ENCODE peak calls at places on chromosomes 2 and 18, in ten cellular contexts. K is lower lobe of right lung, P is fibroblast of pulmonary artery, J is choroid plexus epithelial cell, Z is right lobe of liver, V is H9, I is AG04450, N is spleen, C is IMR-90, B is K562. Y is an unnamed sample.
A peak's percentile ranks its signal among the peaks of the same experiment; 100 is the strongest.

GRCh38 chr2:214934006-214934405 is 124.5 kb upstream of the BARD1 start:
- DNase-seq in K (no peak), P (no peak), J (peak; percentile 79), Z (no peak), V (no peak), I (no peak), N (no peak), C (no peak), B (no peak), Y (no peak)

GRCh38 chr2:121287146-121287798 is 2.3 kb upstream of the TFCP2L1 start:
- DNase-seq in K (peak; percentile 64), P (no peak), J (no peak), Z (no peak), V (no peak), I (no peak), N (no peak), C (no peak), B (no peak), Y (no peak)

GRCh38 chr18:73087291-73087977 is 219.6 kb upstream of the NETO1 start:
- DNase-seq in K (no peak), P (no peak), J (no peak), Z (no peak), V (no peak), I (no peak), N (no peak), C (no peak), B (no peak), Y (no peak)

GRCh38 chr2:37829202-37829601 is 95.9 kb upstream of the RMDN2 start:
- DNase-seq in K (peak; percentile 76), P (peak; percentile 97), J (peak; percentile 96), Z (no peak), V (no peak), I (peak; percentile 90), N (peak; percentile 79), C (peak; percentile 98), B (no peak), Y (no peak)

GRCh38 chr18:10453885-10454772 is at the start of gene APCDD1:
- DNase-seq in K (peak; percentile 80), P (no peak), J (no peak), Z (peak; percentile 50), V (peak; percentile 85), I (no peak), N (no peak), C (no peak), B (no peak), Y (no peak)

GRCh38 chr2:191226196-191226595 is 19.0 kb upstream of the MYO1B start:
- DNase-seq in K (no peak), P (peak; percentile 42), J (peak; percentile 63), Z (no peak), V (no peak), I (no peak), N (no peak), C (peak; percentile 53), B (no peak), Y (no peak)

GRCh38 chr2:2547451-2547850 is 216.4 kb upstream of the MYT1L start:
- DNase-seq in K (no peak), P (no peak), J (no peak), Z (no peak), V (no peak), I (no peak), N (no peak), C (no peak), B (no peak), Y (no peak)

GRCh38 chr2:148979919-148980277 is 58.6 kb upstream of the LYPD6B start:
- DNase-seq in K (no peak), P (no peak), J (no peak), Z (no peak), V (no peak), I (no peak), N (no peak), C (no peak), B (no peak), Y (no peak)

GRCh38 chr2:181812106-181812745 is 79.3 kb upstream of the ITPRID2 start:
- DNase-seq in K (no peak), P (peak; percentile 68), J (peak; percentile 44), Z (no peak), V (no peak), I (no peak), N (no peak), C (peak; percentile 34), B (no peak), Y (no peak)

GRCh38 chr2:52810460-52810859 is 957.1 kb upstream of the CHAC2 start:
- DNase-seq in K (no peak), P (peak; percentile 53), J (peak; percentile 71), Z (no peak), V (peak; percentile 33), I (no peak), N (no peak), C (peak; percentile 49), B (no peak), Y (no peak)

GRCh38 chr18:34942975-34943374 is 98.2 kb upstream of the MAPRE2 start:
- DNase-seq in K (no peak), P (no peak), J (no peak), Z (no peak), V (no peak), I (no peak), N (no peak), C (no peak), B (no peak), Y (no peak)

GRCh38 chr18:77776104-77776503 is 526.5 kb downstream of the GALR1 start:
- DNase-seq in K (no peak), P (no peak), J (no peak), Z (no peak), V (no peak), I (no peak), N (no peak), C (no peak), B (no peak), Y (no peak)

GRCh38 chr2:188378551-188378950 is 86.9 kb downstream of the GULP1 start:
- DNase-seq in K (no peak), P (no peak), J (peak; percentile 19), Z (no peak), V (no peak), I (no peak), N (no peak), C (peak; percentile 16), B (no peak), Y (no peak)

GRCh38 chr2:36489296-36489695 is 108.7 kb downstream of the FEZ2 start:
- DNase-seq in K (no peak), P (peak; percentile 76), J (peak; percentile 86), Z (no peak), V (no peak), I (no peak), N (no peak), C (peak; percentile 78), B (no peak), Y (no peak)

GRCh38 chr2:105873721-105874120 is 129.0 kb downstream of the NCK2 start:
- DNase-seq in K (no peak), P (peak; percentile 76), J (peak; percentile 87), Z (peak; percentile 24), V (no peak), I (no peak), N (no peak), C (peak; percentile 89), B (peak; percentile 61), Y (no peak)

GRCh38 chr2:46006634-46007033 is 290.6 kb upstream of the EPAS1 start:
- DNase-seq in K (no peak), P (no peak), J (no peak), Z (no peak), V (no peak), I (no peak), N (no peak), C (no peak), B (no peak), Y (no peak)

GRCh38 chr2:28161466-28161865 is 231.2 kb upstream of the FOSL2 start:
- DNase-seq in K (no peak), P (peak; percentile 18), J (no peak), Z (no peak), V (no peak), I (no peak), N (no peak), C (no peak), B (no peak), Y (no peak)

GRCh38 chr18:63366270-63366990 is 576 bp downstream of the KDSR start:
- DNase-seq in K (peak; percentile 70), P (peak; percentile 55), J (peak; percentile 59), Z (peak; percentile 70), V (peak; percentile 70), I (no peak), N (peak; percentile 87), C (peak; percentile 69), B (peak; percentile 43), Y (no peak)

DNA sequence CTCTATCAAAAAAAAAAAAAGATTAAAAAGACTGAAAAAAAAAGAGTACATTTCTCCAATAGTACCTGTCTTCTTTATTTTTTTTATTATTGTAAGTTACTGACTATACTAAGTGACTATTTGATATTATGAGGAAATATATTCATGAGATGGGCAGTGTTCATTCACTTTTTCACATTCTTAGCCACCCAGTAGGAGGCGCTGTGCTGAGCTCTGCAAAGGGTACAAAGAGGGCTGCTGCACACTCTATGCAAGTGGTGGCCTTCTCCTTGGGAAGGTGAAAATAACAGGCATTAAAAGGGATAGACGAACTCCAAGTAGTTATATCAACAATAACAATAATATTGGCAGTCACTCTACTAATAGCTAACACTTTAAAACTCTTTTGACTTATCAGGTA is 1034.9 kb upstream of the FANCL start:
- DNase-seq in K (no peak), P (no peak), J (no peak), Z (no peak), V (peak; percentile 39), I (no peak), N (no peak), C (no peak), B (peak; percentile 8), Y (no peak)
- TF ChIP-seq CTCF in K (no peak), P (no peak), J (peak; percentile 23), Z (no peak), V (peak; percentile 90), I (no peak), N (no peak), C (peak; percentile 14), B (peak; percentile 13), Y (peak; percentile 44)

DNA sequence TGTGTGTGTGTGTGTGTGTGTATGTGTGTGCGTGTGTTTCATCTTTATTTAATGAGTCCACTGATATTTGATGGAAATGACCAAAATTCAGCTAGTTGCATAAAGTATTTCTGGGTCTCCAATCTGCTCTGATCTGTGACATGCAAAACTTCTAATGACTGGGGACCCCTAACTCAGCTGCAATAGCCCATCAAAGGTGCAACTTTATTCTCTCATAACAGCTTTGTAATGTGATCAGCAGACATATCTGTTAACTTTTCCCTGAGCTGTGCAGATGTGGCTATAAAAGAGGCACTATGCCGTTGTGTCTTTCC is 407.0 kb downstream of the MTX2 start:
- DNase-seq in K (no peak), P (no peak), J (no peak), Z (no peak), V (no peak), I (no peak), N (no peak), C (no peak), B (no peak), Y (no peak)
- TF ChIP-seq CTCF in K (no peak), P (no peak), J (no peak), Z (no peak), V (no peak), I (no peak), N (no peak), C (no peak), B (no peak), Y (no peak)

GRCh38 chr2:238139841-238140439 is 1.5 kb downstream of the KLHL30 start:
- DNase-seq in K (no peak), P (no peak), J (no peak), Z (no peak), V (no peak), I (no peak), N (no peak), C (no peak), B (no peak), Y (no peak)
- TF ChIP-seq CTCF in K (no peak), P (no peak), J (no peak), Z (no peak), V (peak; percentile 6), I (no peak), N (no peak), C (no peak), B (no peak), Y (peak; percentile 32)

GRCh38 chr2:85797959-85798358 is 44.2 kb downstream of the ATOH8 start:
- DNase-seq in K (no peak), P (peak; percentile 72), J (peak; percentile 76), Z (peak; percentile 56), V (no peak), I (no peak), N (no peak), C (peak; percentile 49), B (peak; percentile 44), Y (no peak)
- TF ChIP-seq CTCF in K (peak; percentile 53), P (peak; percentile 72), J (peak; percentile 78), Z (peak; percentile 56), V (peak; percentile 76), I (peak; percentile 61), N (peak; percentile 27), C (peak; percentile 64), B (peak; percentile 57), Y (peak; percentile 77)

Y was measured in chondrocyte.